ENCODE peak calls at places on chromosomes 1 and 21, in eight cellular contexts. One of them, this sample, is unnamed.

GRCh38 chr1:109241841-109242301 is 7.5 kb upstream of the CELSR2 start:
- DNase-seq in upper lobe of right lung: peak; percentile 26
- DNase-seq in pancreas: no peak
- DNase-seq in IMR-90: no peak
- DNase-seq in PC-3: no peak
- DNase-seq in GM12878: no peak
- DNase-seq in left ventricle myocardium inferior: no peak
- DNase-seq in right cardiac atrium: no peak
- DNase-seq in this sample: no peak

GRCh38 chr1:201021333-201022177 is 2.0 kb downstream of the KIF21B start:
- DNase-seq in pancreas: no peak
- DNase-seq in right cardiac atrium: peak; percentile 57
- DNase-seq in PC-3: no peak
- DNase-seq in upper lobe of right lung: no peak
- DNase-seq in GM12878: no peak
- DNase-seq in left ventricle myocardium inferior: no peak
- DNase-seq in IMR-90: no peak
- DNase-seq in this sample: no peak

GRCh38 chr1:43527111-43527878 is 3.4 kb upstream of the PTPRF start:
- DNase-seq in PC-3: no peak
- DNase-seq in IMR-90: no peak
- DNase-seq in pancreas: no peak
- DNase-seq in left ventricle myocardium inferior: peak; percentile 29
- DNase-seq in GM12878: no peak
- DNase-seq in upper lobe of right lung: peak; percentile 52
- DNase-seq in right cardiac atrium: no peak
- DNase-seq in this sample: no peak

GRCh38 chr1:31799196-31799894 is 16.5 kb downstream of the SPOCD1 start:
- DNase-seq in IMR-90: no peak
- DNase-seq in right cardiac atrium: no peak
- DNase-seq in GM12878: no peak
- DNase-seq in left ventricle myocardium inferior: no peak
- DNase-seq in pancreas: no peak
- DNase-seq in PC-3: no peak
- DNase-seq in upper lobe of right lung: no peak
- DNase-seq in this sample: no peak

GRCh38 chr1:42282024-42282579 is 52.9 kb downstream of the FOXJ3 start:
- DNase-seq in upper lobe of right lung: no peak
- DNase-seq in GM12878: no peak
- DNase-seq in pancreas: no peak
- DNase-seq in PC-3: no peak
- DNase-seq in right cardiac atrium: no peak
- DNase-seq in IMR-90: peak; percentile 65
- DNase-seq in left ventricle myocardium inferior: no peak
- DNase-seq in this sample: no peak

GRCh38 chr1:58968360-58968952 is 184.6 kb upstream of the JUN start:
- DNase-seq in upper lobe of right lung: no peak
- DNase-seq in right cardiac atrium: peak; percentile 94
- DNase-seq in GM12878: peak; percentile 92
- DNase-seq in left ventricle myocardium inferior: peak; percentile 85
- DNase-seq in pancreas: peak; percentile 87
- DNase-seq in IMR-90: peak; percentile 46
- DNase-seq in PC-3: no peak
- DNase-seq in this sample: peak; percentile 56

GRCh38 chr1:48870596-48870995 is 93.9 kb upstream of the BEND5 start:
- DNase-seq in pancreas: no peak
- DNase-seq in right cardiac atrium: no peak
- DNase-seq in upper lobe of right lung: no peak
- DNase-seq in GM12878: no peak
- DNase-seq in left ventricle myocardium inferior: no peak
- DNase-seq in PC-3: peak; percentile 46
- DNase-seq in IMR-90: no peak
- DNase-seq in this sample: no peak

GRCh38 chr21:16154961-16155360 is 425.2 kb downstream of the USP25 start:
- DNase-seq in left ventricle myocardium inferior: no peak
- DNase-seq in pancreas: no peak
- DNase-seq in upper lobe of right lung: no peak
- DNase-seq in IMR-90: no peak
- DNase-seq in right cardiac atrium: no peak
- DNase-seq in PC-3: no peak
- DNase-seq in GM12878: no peak
- DNase-seq in this sample: no peak

GRCh38 chr21:21101911-21102310 is 103.7 kb downstream of the NCAM2 start:
- DNase-seq in upper lobe of right lung: no peak
- DNase-seq in GM12878: no peak
- DNase-seq in IMR-90: peak; percentile 85
- DNase-seq in PC-3: peak; percentile 48
- DNase-seq in right cardiac atrium: no peak
- DNase-seq in pancreas: no peak
- DNase-seq in left ventricle myocardium inferior: no peak
- DNase-seq in this sample: no peak

GRCh38 chr1:184593612-184594011 is 161.0 kb downstream of the EDEM3 start:
- DNase-seq in left ventricle myocardium inferior: no peak
- DNase-seq in right cardiac atrium: no peak
- DNase-seq in upper lobe of right lung: no peak
- DNase-seq in PC-3: peak; percentile 89
- DNase-seq in IMR-90: peak; percentile 45
- DNase-seq in GM12878: no peak
- DNase-seq in pancreas: no peak
- DNase-seq in this sample: no peak

GRCh38 chr1:10132316-10132715 is 78.1 kb upstream of the KIF1B start:
- DNase-seq in right cardiac atrium: no peak
- DNase-seq in pancreas: no peak
- DNase-seq in IMR-90: no peak
- DNase-seq in PC-3: no peak
- DNase-seq in upper lobe of right lung: no peak
- DNase-seq in left ventricle myocardium inferior: no peak
- DNase-seq in GM12878: no peak
- DNase-seq in this sample: no peak

GRCh38 chr1:22619808-22620207 is 16.6 kb upstream of the C1QA start:
- DNase-seq in pancreas: no peak
- DNase-seq in PC-3: no peak
- DNase-seq in GM12878: no peak
- DNase-seq in upper lobe of right lung: no peak
- DNase-seq in right cardiac atrium: no peak
- DNase-seq in IMR-90: no peak
- DNase-seq in left ventricle myocardium inferior: no peak
- DNase-seq in this sample: no peak
- H3K27ac ChIP-seq in pancreas: no peak overlapping the region
- H3K27ac ChIP-seq in PC-3: no peak overlapping the region
- H3K27ac ChIP-seq in GM12878: no peak overlapping the region
- H3K27ac ChIP-seq in upper lobe of right lung: no peak overlapping the region
- H3K27ac ChIP-seq in right cardiac atrium: no peak overlapping the region
- H3K27ac ChIP-seq in IMR-90: no peak overlapping the region
- H3K27ac ChIP-seq in left ventricle myocardium inferior: no peak overlapping the region
- H3K27ac ChIP-seq in this sample: no peak overlapping the region

GRCh38 chr21:32455548-32455947 is 43.0 kb downstream of the EVA1C start:
- DNase-seq in pancreas: no peak
- DNase-seq in IMR-90: no peak
- DNase-seq in GM12878: no peak
- DNase-seq in left ventricle myocardium inferior: no peak
- DNase-seq in upper lobe of right lung: no peak
- DNase-seq in PC-3: peak; percentile 33
- DNase-seq in right cardiac atrium: no peak
- DNase-seq in this sample: no peak

GRCh38 chr21:32456497-32456918 is 44.0 kb downstream of the EVA1C start:
- DNase-seq in left ventricle myocardium inferior: no peak
- DNase-seq in GM12878: no peak
- DNase-seq in upper lobe of right lung: no peak
- DNase-seq in pancreas: no peak
- DNase-seq in right cardiac atrium: no peak
- DNase-seq in IMR-90: peak; percentile 84
- DNase-seq in PC-3: peak; percentile 51
- DNase-seq in this sample: no peak

GRCh38 chr21:32457360-32457840 is 44.9 kb downstream of the EVA1C start:
- DNase-seq in upper lobe of right lung: peak; percentile 74
- DNase-seq in GM12878: no peak
- DNase-seq in pancreas: peak; percentile 56
- DNase-seq in left ventricle myocardium inferior: peak; percentile 43
- DNase-seq in right cardiac atrium: peak; percentile 81
- DNase-seq in IMR-90: peak; percentile 16
- DNase-seq in PC-3: peak; percentile 67
- DNase-seq in this sample: peak; percentile 84

GRCh38 chr21:32459972-32460371 is 47.5 kb downstream of the EVA1C start:
- DNase-seq in upper lobe of right lung: no peak
- DNase-seq in PC-3: no peak
- DNase-seq in right cardiac atrium: no peak
- DNase-seq in pancreas: no peak
- DNase-seq in GM12878: no peak
- DNase-seq in IMR-90: peak; percentile 26
- DNase-seq in left ventricle myocardium inferior: no peak
- DNase-seq in this sample: no peak

DNA sequence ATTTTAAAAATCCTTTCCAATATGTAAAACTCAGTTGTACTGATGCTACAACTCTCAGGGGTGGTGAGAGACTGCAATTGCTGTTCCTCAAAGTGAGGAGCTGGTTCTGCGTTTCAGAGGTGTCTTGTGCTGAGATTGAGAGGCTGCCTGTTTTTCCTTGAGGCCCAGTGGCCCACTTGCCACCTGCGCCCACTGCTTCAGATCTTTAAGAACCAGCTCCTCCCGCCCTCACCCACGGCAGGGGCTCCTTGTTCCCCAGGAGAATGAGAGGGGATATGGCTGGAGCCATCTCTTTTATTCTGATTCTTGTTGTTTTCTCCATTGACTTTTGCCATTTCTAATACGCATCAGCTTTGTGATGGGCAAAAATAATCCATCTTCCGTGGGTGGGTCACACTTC is 45.5 kb downstream of the EVA1C start:
- DNase-seq in GM12878: no peak
- DNase-seq in pancreas: no peak
- DNase-seq in left ventricle myocardium inferior: no peak
- DNase-seq in PC-3: no peak
- DNase-seq in right cardiac atrium: no peak
- DNase-seq in upper lobe of right lung: no peak
- DNase-seq in IMR-90: no peak
- DNase-seq in this sample: no peak
- H3K27ac ChIP-seq in GM12878: no peak overlapping the region
- H3K27ac ChIP-seq in pancreas: no peak overlapping the region
- H3K27ac ChIP-seq in left ventricle myocardium inferior: peak overlapping the region; percentile 80
- H3K27ac ChIP-seq in PC-3: peak overlapping the region; percentile 65
- H3K27ac ChIP-seq in right cardiac atrium: no peak overlapping the region
- H3K27ac ChIP-seq in upper lobe of right lung: peak overlapping the region; percentile 68
- H3K27ac ChIP-seq in IMR-90: no peak overlapping the region
- H3K27ac ChIP-seq in this sample: no peak overlapping the region

DNA sequence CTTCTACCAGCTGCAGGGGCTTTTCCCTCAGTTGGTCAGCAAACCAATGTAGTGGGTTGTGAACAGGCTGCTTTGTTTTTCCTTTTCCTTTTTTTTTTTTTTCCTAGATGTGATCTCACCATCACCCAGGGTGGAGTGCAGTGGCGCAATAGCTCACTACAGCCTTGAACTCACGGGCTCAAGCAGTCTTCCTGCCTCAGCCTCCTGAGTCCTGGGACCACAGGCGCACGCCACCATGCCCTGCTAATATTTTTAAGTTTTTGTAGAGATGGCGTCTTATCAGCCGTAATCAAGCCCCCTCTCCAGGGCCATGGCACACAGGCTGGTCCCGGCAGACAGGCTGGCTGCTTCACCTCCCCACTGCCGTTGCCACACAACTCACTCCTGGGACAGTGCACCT is 3.4 kb upstream of the TRIM11 start:
- DNase-seq in upper lobe of right lung: peak; percentile 48
- DNase-seq in left ventricle myocardium inferior: no peak
- DNase-seq in PC-3: no peak
- DNase-seq in GM12878: no peak
- DNase-seq in pancreas: no peak
- DNase-seq in right cardiac atrium: peak; percentile 74
- DNase-seq in IMR-90: peak; percentile 51
- DNase-seq in this sample: no peak
- H3K27ac ChIP-seq in upper lobe of right lung: no peak overlapping the region
- H3K27ac ChIP-seq in left ventricle myocardium inferior: peak overlapping the region; percentile 33
- H3K27ac ChIP-seq in PC-3: no peak overlapping the region
- H3K27ac ChIP-seq in GM12878: no peak overlapping the region
- H3K27ac ChIP-seq in pancreas: no peak overlapping the region
- H3K27ac ChIP-seq in right cardiac atrium: no peak overlapping the region
- H3K27ac ChIP-seq in IMR-90: no peak overlapping the region
- H3K27ac ChIP-seq in this sample: no peak overlapping the region

DNA sequence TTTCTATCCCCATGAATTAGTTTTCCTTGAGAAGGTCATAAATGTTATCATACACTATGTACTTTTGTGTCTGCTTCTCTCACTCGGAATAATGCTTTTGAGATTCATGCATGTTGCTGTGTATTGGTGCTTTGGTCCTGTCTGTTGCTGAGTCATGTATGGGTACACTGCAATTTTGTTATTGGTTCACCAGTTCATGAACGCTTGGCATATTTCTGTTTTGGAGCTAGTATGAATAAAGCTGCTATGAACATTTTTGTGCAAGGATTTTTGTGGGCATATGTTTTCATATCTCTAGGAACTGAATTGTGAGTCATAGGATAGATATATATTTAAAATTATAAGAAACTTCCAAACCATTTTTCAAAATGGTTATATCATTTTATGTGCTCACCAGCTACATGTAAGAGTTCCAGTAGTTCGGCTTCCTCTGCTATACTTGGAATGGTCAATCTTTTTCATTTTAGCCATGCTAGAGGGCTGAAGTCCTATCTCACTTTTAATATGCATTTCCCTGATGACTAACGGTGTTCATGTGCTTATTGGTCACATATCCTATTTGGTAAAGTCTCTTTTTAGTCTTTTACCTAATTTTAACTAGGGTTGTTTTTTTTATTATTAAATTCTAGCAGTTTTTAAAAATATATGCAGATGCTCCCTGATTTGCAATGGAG is 38.2 kb downstream of the ETS2 start:
- DNase-seq in pancreas: no peak
- DNase-seq in PC-3: peak; percentile 45
- DNase-seq in upper lobe of right lung: no peak
- DNase-seq in left ventricle myocardium inferior: no peak
- DNase-seq in GM12878: no peak
- DNase-seq in IMR-90: peak; percentile 86
- DNase-seq in right cardiac atrium: no peak
- DNase-seq in this sample: no peak
- H3K27ac ChIP-seq in pancreas: no peak overlapping the region
- H3K27ac ChIP-seq in PC-3: peak overlapping the region; percentile 0
- H3K27ac ChIP-seq in upper lobe of right lung: no peak overlapping the region
- H3K27ac ChIP-seq in left ventricle myocardium inferior: no peak overlapping the region
- H3K27ac ChIP-seq in GM12878: no peak overlapping the region
- H3K27ac ChIP-seq in IMR-90: no peak overlapping the region
- H3K27ac ChIP-seq in right cardiac atrium: no peak overlapping the region
- H3K27ac ChIP-seq in this sample: no peak overlapping the region

This sample was measured in small intestine.